ENCODE peak calls at places on chromosomes 13 and 19, in nine cellular contexts. S, C, Z, K, F, O, X, Y and E are unnamed samples.

GRCh38 chr19:39057615-39058014 is 25.3 kb upstream of the FBXO27 start:
- DNase-seq in S (no peak), C (no peak), Z (no peak), K (no peak), F (no peak), O (no peak), X (no peak), Y (no peak), E (no peak)

GRCh38 chr13:36133950-36134349 is 2.8 kb upstream of the DCLK1 start:
- DNase-seq in S (no peak), C (no peak), Z (no peak), K (no peak), F (no peak), O (no peak), X (no peak), Y (no peak), E (no peak)

GRCh38 chr19:13429563-13429962 is 76.7 kb downstream of the CACNA1A start:
- DNase-seq in S (no peak), C (no peak), Z (no peak), K (no peak), F (no peak), O (no peak), X (peak; percentile 94), Y (no peak), E (no peak)

GRCh38 chr13:30735025-30735967 is at the start of gene ALOX5AP:
- DNase-seq in S (peak; percentile 47), C (no peak), Z (no peak), K (no peak), F (peak; percentile 55), O (no peak), X (no peak), Y (no peak), E (no peak)

GRCh38 chr19:811511-812048 is 10.2 kb downstream of the PLPPR3 start:
- DNase-seq in S (no peak), C (no peak), Z (no peak), K (no peak), F (no peak), O (no peak), X (no peak), Y (no peak), E (no peak)

GRCh38 chr19:14135985-14136508 is 342 bp downstream of the ASF1B start:
- DNase-seq in S (no peak), C (no peak), Z (no peak), K (no peak), F (no peak), O (no peak), X (no peak), Y (no peak), E (no peak)

GRCh38 chr13:23344923-23345322 is 88.6 kb downstream of the SACS start:
- DNase-seq in S (no peak), C (no peak), Z (no peak), K (no peak), F (peak; percentile 60), O (no peak), X (no peak), Y (no peak), E (no peak)

GRCh38 chr13:79282976-79283375 is 123.1 kb downstream of the RBM26 start:
- DNase-seq in S (no peak), C (no peak), Z (no peak), K (no peak), F (no peak), O (peak; percentile 74), X (no peak), Y (no peak), E (no peak)

GRCh38 chr19:3556978-3557460 is 367 bp downstream of the MFSD12 start:
- DNase-seq in S (no peak), C (no peak), Z (peak; percentile 70), K (peak; percentile 61), F (no peak), O (peak; percentile 45), X (no peak), Y (peak; percentile 64), E (no peak)

GRCh38 chr13:28022848-28023518 is 34.5 kb upstream of the URAD start:
- DNase-seq in S (no peak), C (no peak), Z (no peak), K (no peak), F (no peak), O (no peak), X (no peak), Y (peak; percentile 37), E (no peak)

GRCh38 chr19:30667227-30667626 is 295.0 kb downstream of the ZNF536 start:
- DNase-seq in S (no peak), C (no peak), Z (no peak), K (no peak), F (no peak), O (no peak), X (no peak), Y (no peak), E (no peak)

GRCh38 chr13:111602874-111603273 is 282.4 kb downstream of the TEX29 start:
- DNase-seq in S (no peak), C (no peak), Z (no peak), K (no peak), F (no peak), O (no peak), X (no peak), Y (no peak), E (no peak)

GRCh38 chr19:17114414-17114831 is 38.8 kb downstream of the MYO9B start:
- DNase-seq in S (no peak), C (no peak), Z (no peak), K (no peak), F (no peak), O (no peak), X (no peak), Y (no peak), E (no peak)

GRCh38 chr13:59488436-59488835 is 675.3 kb downstream of the DIAPH3 start:
- DNase-seq in S (no peak), C (no peak), Z (no peak), K (no peak), F (no peak), O (no peak), X (no peak), Y (no peak), E (no peak)

GRCh38 chr13:103965506-103966243 is 899.5 kb upstream of the SLC10A2 start:
- DNase-seq in S (no peak), C (no peak), Z (no peak), K (no peak), F (no peak), O (no peak), X (no peak), Y (no peak), E (no peak)

GRCh38 chr13:25085125-25085742 is 10.7 kb upstream of the PABPC3 start:
- DNase-seq in S (peak; percentile 18), C (peak; percentile 78), Z (no peak), K (no peak), F (peak; percentile 94), O (peak; percentile 22), X (peak; percentile 22), Y (peak; percentile 20), E (no peak)

GRCh38 chr13:21895769-21896168 is 224.9 kb downstream of the FGF9 start:
- DNase-seq in S (no peak), C (no peak), Z (no peak), K (no peak), F (no peak), O (no peak), X (no peak), Y (no peak), E (no peak)

GRCh38 chr13:42593719-42594012 is 19.7 kb downstream of the TNFSF11 start:
- DNase-seq in S (no peak), C (no peak), Z (no peak), K (no peak), F (no peak), O (no peak), X (no peak), Y (no peak), E (no peak)

GRCh38 chr19:290539-291521 is at the start of gene PLPP2:
- DNase-seq in S (no peak), C (peak; percentile 77), Z (no peak), K (no peak), F (peak; percentile 84), O (no peak), X (no peak), Y (peak; percentile 85), E (no peak)

GRCh38 chr19:435707-436412 is 25.0 kb downstream of the SHC2 start:
- DNase-seq in S (no peak), C (no peak), Z (no peak), K (no peak), F (no peak), O (no peak), X (no peak), Y (no peak), E (no peak)

GRCh38 chr13:24459234-24459633 is 53.3 kb downstream of the PARP4 start:
- DNase-seq in S (no peak), C (no peak), Z (no peak), K (no peak), F (no peak), O (peak; percentile 41), X (no peak), Y (no peak), E (no peak)

GRCh38 chr13:90448466-90449037 is 898.9 kb upstream of the MIR17HG start:
- DNase-seq in S (no peak), C (no peak), Z (no peak), K (no peak), F (no peak), O (no peak), X (peak; percentile 76), Y (no peak), E (no peak)

GRCh38 chr13:34589581-34589980 is 352.5 kb upstream of the NBEA start:
- DNase-seq in S (no peak), C (no peak), Z (no peak), K (no peak), F (no peak), O (no peak), X (no peak), Y (peak; percentile 77), E (no peak)

GRCh38 chr13:76307157-76307556 is 579.0 kb downstream of the KCTD12 start:
- DNase-seq in S (no peak), C (no peak), Z (no peak), K (no peak), F (no peak), O (no peak), X (no peak), Y (no peak), E (no peak)

GRCh38 chr13:106471957-106472543 is 63.4 kb downstream of the EFNB2 start:
- DNase-seq in S (no peak), C (no peak), Z (no peak), K (peak; percentile 28), F (no peak), O (peak; percentile 55), X (no peak), Y (peak; percentile 27), E (peak; percentile 32)

GRCh38 chr13:24680258-24680920 is at the start of gene ATP12A:
- DNase-seq in S (no peak), C (no peak), Z (peak; percentile 11), K (no peak), F (no peak), O (no peak), X (no peak), Y (peak; percentile 57), E (no peak)

GRCh38 chr13:23724196-23724970 is 154.2 kb downstream of the TNFRSF19 start:
- DNase-seq in S (no peak), C (no peak), Z (no peak), K (no peak), F (no peak), O (peak; percentile 7), X (no peak), Y (no peak), E (no peak)

GRCh38 chr19:48501961-48502719 is 9.5 kb downstream of the LMTK3 start:
- DNase-seq in S (peak; percentile 96), C (no peak), Z (peak; percentile 75), K (no peak), F (peak; percentile 57), O (peak; percentile 26), X (no peak), Y (peak; percentile 99), E (no peak)

GRCh38 chr13:75256922-75257321 is 225.0 kb downstream of the TBC1D4 start:
- DNase-seq in S (no peak), C (no peak), Z (no peak), K (no peak), F (no peak), O (no peak), X (no peak), Y (no peak), E (no peak)

GRCh38 chr19:572891-573825 is 762 bp downstream of the BSG start:
- DNase-seq in S (no peak), C (no peak), Z (no peak), K (peak; percentile 59), F (no peak), O (peak; percentile 41), X (no peak), Y (peak; percentile 73), E (peak; percentile 69)

GRCh38 chr19:16594131-16594586 is 21.9 kb upstream of the SLC35E1 start:
- DNase-seq in S (peak; percentile 22), C (no peak), Z (no peak), K (no peak), F (no peak), O (no peak), X (no peak), Y (no peak), E (no peak)